ENCODE peak calls at places on chromosomes 13 and 19, in ten cellular contexts. I is upper lobe of right lung, R is fibroblast of mammary gland, J is endothelial cell, A is IMR-90, D is GM06990, C is thoracic aorta, G is heart right ventricle, B is BE2C, F is Peyer's patch. Y is an unnamed sample.
A peak's percentile ranks its signal among the peaks of the same experiment; 100 is the strongest.

GRCh38 chr13:97266328-97266727 is 44.2 kb downstream of the MBNL2 start:
- DNase-seq in J (no peak), B (no peak), D (no peak), G (no peak), R (no peak), C (no peak), A (no peak), F (no peak), I (peak; percentile 76), Y (no peak)

GRCh38 chr19:10682397-10683063 is 18.7 kb upstream of the QTRT1 start:
- DNase-seq in R (no peak), G (no peak), J (no peak), B (no peak), I (no peak), A (no peak), D (no peak), C (no peak), F (no peak), Y (no peak)

GRCh38 chr13:111667757-111668156 is 347.3 kb downstream of the TEX29 start:
- DNase-seq in G (no peak), A (no peak), C (no peak), J (no peak), B (no peak), F (no peak), D (no peak), I (no peak), R (no peak), Y (no peak)

GRCh38 chr19:19170053-19170945 is at the start of gene MEF2B:
- DNase-seq in I (peak; percentile 90), G (peak; percentile 81), B (peak; percentile 95), A (peak; percentile 30), J (peak; percentile 78), R (peak; percentile 40), F (peak; percentile 91), D (peak; percentile 90), C (no peak), Y (peak; percentile 89)

GRCh38 chr13:44498969-44499368 is 77.2 kb downstream of the TSC22D1 start:
- DNase-seq in G (no peak), A (no peak), F (no peak), C (no peak), R (no peak), B (no peak), D (no peak), J (no peak), I (no peak), Y (no peak)

GRCh38 chr19:30479231-30479630 is 107.0 kb downstream of the ZNF536 start:
- DNase-seq in B (no peak), I (no peak), G (no peak), C (no peak), D (no peak), J (no peak), F (peak; percentile 46), A (no peak), R (no peak), Y (no peak)

GRCh38 chr19:6217752-6218403 is 61.9 kb downstream of the MLLT1 start:
- DNase-seq in D (no peak), A (no peak), I (no peak), G (no peak), J (no peak), C (no peak), B (peak; percentile 7), F (no peak), R (no peak), Y (no peak)

GRCh38 chr19:32532233-32532632 is 48.8 kb upstream of the PDCD5 start:
- DNase-seq in G (no peak), A (no peak), J (no peak), C (no peak), I (no peak), B (no peak), R (no peak), D (no peak), F (no peak), Y (no peak)

GRCh38 chr13:70170689-70171088 is 62.4 kb upstream of the KLHL1 start:
- DNase-seq in R (no peak), G (no peak), F (no peak), A (no peak), D (no peak), B (no peak), I (no peak), C (no peak), J (no peak), Y (no peak)

GRCh38 chr19:43956827-43957226 is 5.8 kb downstream of the ZNF221 start:
- DNase-seq in J (no peak), F (no peak), B (no peak), A (no peak), C (no peak), R (no peak), I (no peak), G (no peak), D (peak; percentile 16), Y (no peak)

DNA sequence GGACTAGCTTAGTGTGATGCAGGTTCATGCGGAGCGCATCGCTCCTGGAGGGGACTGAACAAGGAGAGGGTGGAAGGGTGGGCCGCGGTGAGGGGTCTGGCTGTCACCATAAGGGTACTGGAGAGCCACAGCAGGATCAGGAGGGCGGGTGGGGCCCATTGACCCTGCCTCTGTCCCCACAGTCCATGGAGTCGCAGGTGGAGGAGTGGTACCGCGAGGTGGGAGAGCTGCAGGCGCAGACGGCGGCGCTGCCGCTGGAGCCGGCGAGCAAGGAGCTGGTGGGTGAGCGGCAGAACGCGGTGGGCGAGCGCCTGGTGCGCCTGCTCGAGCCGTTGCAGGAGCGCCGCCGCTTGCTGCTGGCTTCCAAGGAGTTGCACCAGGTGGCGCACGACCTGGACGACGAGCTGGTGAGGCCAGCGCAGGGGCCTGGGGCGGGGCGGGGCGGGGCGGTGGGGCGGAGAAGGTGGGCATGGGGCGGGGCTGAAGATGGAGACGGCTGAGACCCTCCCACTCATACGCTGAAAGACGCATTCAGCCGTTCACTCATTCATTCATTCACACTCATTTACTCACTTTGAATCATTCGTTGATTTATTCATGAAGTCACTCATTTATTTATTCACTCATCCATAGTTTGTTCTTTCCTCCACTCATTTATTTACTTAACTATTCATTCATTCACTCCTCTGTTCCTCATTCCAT is 27.5 kb upstream of the SHKBP1 start:
- DNase-seq in I (peak; percentile 84), R (peak; percentile 40), D (peak; percentile 56), F (peak; percentile 80), G (peak; percentile 66), A (peak; percentile 39), J (peak; percentile 84), C (no peak), B (peak; percentile 95), Y (peak; percentile 93)
- TF ChIP-seq CTCF in I (peak; percentile 47), R (no peak), D (peak; percentile 59), F (peak; percentile 23), G (peak; percentile 54), A (peak; percentile 41), J (no peak), C (peak; percentile 48), B (peak; percentile 48), Y (peak; percentile 41)

DNA sequence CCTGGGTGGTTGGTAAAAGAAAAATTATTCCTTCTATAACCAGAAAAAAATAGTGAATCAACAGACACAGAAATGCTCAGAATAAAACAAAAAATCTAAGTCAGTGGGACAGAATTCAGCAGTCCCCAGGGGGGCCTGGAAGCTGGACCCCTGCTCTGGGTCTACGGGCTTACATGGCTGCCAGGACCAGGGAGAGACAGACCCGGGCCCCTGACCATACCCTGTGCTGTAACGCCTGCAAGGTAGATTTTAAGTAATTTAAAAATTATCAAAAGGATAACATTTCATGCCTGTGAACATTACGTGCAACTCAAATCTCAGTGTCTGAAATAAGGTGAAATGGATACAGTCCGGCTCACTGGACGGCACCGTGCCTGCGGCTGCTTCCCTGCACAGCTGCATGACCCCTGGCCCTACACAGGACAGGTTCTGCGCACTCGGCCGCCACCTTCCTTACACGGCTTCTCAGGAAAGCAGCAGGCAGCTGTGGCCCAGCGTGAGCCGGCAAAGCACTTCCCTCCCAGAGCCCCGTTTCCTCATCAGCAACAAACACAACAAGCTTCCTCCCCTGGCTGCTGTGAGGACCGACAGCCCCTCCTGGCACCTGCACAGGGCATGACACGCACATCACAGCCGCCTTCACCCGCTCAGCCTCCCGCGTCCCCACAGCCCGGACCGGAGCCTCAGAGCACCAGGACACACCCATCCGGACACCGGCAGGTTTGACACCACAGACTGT is 22.2 kb downstream of the RASA3 start:
- DNase-seq in C (no peak), R (peak; percentile 50), G (no peak), D (peak; percentile 71), I (peak; percentile 78), A (no peak), F (peak; percentile 88), J (peak; percentile 74), B (peak; percentile 52), Y (peak; percentile 58)
- TF ChIP-seq CTCF in C (no peak), R (no peak), G (peak; percentile 48), D (peak; percentile 59), I (peak; percentile 16), A (peak; percentile 2), F (no peak), J (peak; percentile 16), B (peak; percentile 37), Y (no peak)

GRCh38 chr19:49916839-49917733 is 11.9 kb upstream of the ATF5 start:
- DNase-seq in A (no peak), D (no peak), B (no peak), R (peak; percentile 19), G (no peak), F (no peak), I (no peak), C (no peak), J (no peak), Y (no peak)

GRCh38 chr19:49918089-49918488 is 10.9 kb upstream of the ATF5 start:
- DNase-seq in A (no peak), R (no peak), G (no peak), B (no peak), J (no peak), D (no peak), I (no peak), F (no peak), C (no peak), Y (no peak)

GRCh38 chr19:49913720-49914119 is 15.3 kb upstream of the ATF5 start:
- DNase-seq in C (no peak), I (no peak), A (no peak), B (no peak), G (no peak), F (no peak), J (no peak), R (no peak), D (no peak), Y (no peak)

GRCh38 chr19:49912965-49913685 is 15.9 kb upstream of the ATF5 start:
- DNase-seq in C (no peak), B (no peak), F (no peak), G (no peak), A (peak; percentile 44), J (no peak), D (no peak), I (no peak), R (no peak), Y (no peak)

GRCh38 chr19:49915271-49915670 is 13.7 kb upstream of the ATF5 start:
- DNase-seq in D (no peak), A (no peak), I (no peak), R (no peak), J (no peak), C (no peak), G (no peak), F (no peak), B (no peak), Y (no peak)
- TF ChIP-seq CTCF in D (no peak), A (no peak), I (no peak), R (no peak), J (peak; percentile 44), C (no peak), G (peak; percentile 10), F (no peak), B (peak; percentile 34), Y (peak; percentile 42)

DNA sequence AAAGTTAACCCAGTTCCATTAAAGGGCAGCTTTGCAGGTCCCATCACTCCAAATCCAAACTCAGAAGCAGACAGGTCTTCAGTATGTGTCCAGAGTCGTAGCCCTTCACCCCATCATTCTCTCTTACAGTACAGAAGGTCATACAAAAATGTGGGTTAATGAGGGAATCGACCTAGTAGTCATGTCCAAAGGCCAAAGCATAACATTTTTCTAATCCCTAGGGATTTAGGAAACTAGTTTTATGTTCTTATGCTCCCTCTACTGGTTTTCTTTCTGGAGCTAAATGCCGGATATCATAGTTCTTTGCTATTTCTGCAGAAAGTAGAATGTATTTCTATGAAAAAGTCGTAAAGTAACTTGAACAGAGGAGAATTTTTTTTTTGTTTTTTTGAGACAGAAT is 72.2 kb downstream of the DHRS12 start:
- DNase-seq in J (no peak), G (no peak), I (no peak), B (no peak), C (no peak), R (peak; percentile 84), A (peak; percentile 54), F (no peak), D (no peak), Y (no peak)
- TF ChIP-seq CTCF in J (no peak), G (peak; percentile 45), I (peak; percentile 42), B (peak; percentile 44), C (peak; percentile 53), R (peak; percentile 67), A (peak; percentile 53), F (peak; percentile 10), D (no peak), Y (no peak)